ENCODE peak calls at places on chromosomes 6 and 20, in ten cellular contexts. One of them, this sample, is unnamed.

GRCh38 chr20:20820104-20820503 is 107.7 kb upstream of the RALGAPA2 start:
- DNase-seq in upper lobe of right lung: no peak
- DNase-seq in heart left ventricle: no peak
- DNase-seq in CD8-positive, alpha-beta T cell: no peak
- DNase-seq in CD4-positive, alpha-beta T cell: no peak
- DNase-seq in A549: peak; percentile 36
- DNase-seq in brain microvascular endothelial cell: no peak
- DNase-seq in tibial nerve: no peak
- DNase-seq in heart right ventricle: no peak
- DNase-seq in ascending aorta: no peak
- DNase-seq in this sample: no peak

GRCh38 chr20:37907677-37908397 is 4.9 kb downstream of the VSTM2L start:
- DNase-seq in upper lobe of right lung: no peak
- DNase-seq in heart left ventricle: no peak
- DNase-seq in CD8-positive, alpha-beta T cell: no peak
- DNase-seq in CD4-positive, alpha-beta T cell: no peak
- DNase-seq in A549: peak; percentile 72
- DNase-seq in brain microvascular endothelial cell: peak; percentile 83
- DNase-seq in tibial nerve: no peak
- DNase-seq in heart right ventricle: no peak
- DNase-seq in ascending aorta: no peak
- DNase-seq in this sample: peak; percentile 75

GRCh38 chr6:133610271-133610840 is 278.6 kb upstream of the TCF21 start:
- DNase-seq in upper lobe of right lung: no peak
- DNase-seq in heart left ventricle: no peak
- DNase-seq in CD8-positive, alpha-beta T cell: no peak
- DNase-seq in CD4-positive, alpha-beta T cell: no peak
- DNase-seq in A549: peak; percentile 76
- DNase-seq in brain microvascular endothelial cell: peak; percentile 48
- DNase-seq in tibial nerve: no peak
- DNase-seq in heart right ventricle: no peak
- DNase-seq in ascending aorta: no peak
- DNase-seq in this sample: no peak

GRCh38 chr6:99119109-99120031 is 171.6 kb upstream of the FBXL4 start:
- DNase-seq in upper lobe of right lung: no peak
- DNase-seq in heart left ventricle: no peak
- DNase-seq in CD8-positive, alpha-beta T cell: no peak
- DNase-seq in CD4-positive, alpha-beta T cell: no peak
- DNase-seq in A549: peak; percentile 27
- DNase-seq in brain microvascular endothelial cell: peak; percentile 47
- DNase-seq in tibial nerve: peak; percentile 14
- DNase-seq in heart right ventricle: no peak
- DNase-seq in ascending aorta: no peak
- DNase-seq in this sample: peak; percentile 26

GRCh38 chr6:27176096-27176495 is 71.4 kb upstream of the PRSS16 start:
- DNase-seq in upper lobe of right lung: no peak
- DNase-seq in heart left ventricle: no peak
- DNase-seq in CD8-positive, alpha-beta T cell: no peak
- DNase-seq in CD4-positive, alpha-beta T cell: no peak
- DNase-seq in A549: no peak
- DNase-seq in brain microvascular endothelial cell: peak; percentile 28
- DNase-seq in tibial nerve: no peak
- DNase-seq in heart right ventricle: no peak
- DNase-seq in ascending aorta: no peak
- DNase-seq in this sample: no peak

GRCh38 chr20:63071541-63072181 is 64.9 kb upstream of the BHLHE23 start:
- DNase-seq in upper lobe of right lung: no peak
- DNase-seq in heart left ventricle: no peak
- DNase-seq in CD8-positive, alpha-beta T cell: no peak
- DNase-seq in CD4-positive, alpha-beta T cell: no peak
- DNase-seq in A549: peak; percentile 60
- DNase-seq in brain microvascular endothelial cell: peak; percentile 27
- DNase-seq in tibial nerve: no peak
- DNase-seq in heart right ventricle: no peak
- DNase-seq in ascending aorta: no peak
- DNase-seq in this sample: peak; percentile 82

GRCh38 chr6:159169193-159169555 is at the start of gene FNDC1:
- DNase-seq in upper lobe of right lung: peak; percentile 73
- DNase-seq in heart left ventricle: no peak
- DNase-seq in CD8-positive, alpha-beta T cell: no peak
- DNase-seq in CD4-positive, alpha-beta T cell: no peak
- DNase-seq in A549: peak; percentile 2
- DNase-seq in brain microvascular endothelial cell: no peak
- DNase-seq in tibial nerve: no peak
- DNase-seq in heart right ventricle: no peak
- DNase-seq in ascending aorta: no peak
- DNase-seq in this sample: peak; percentile 21

GRCh38 chr6:109351231-109352132 is 30.8 kb downstream of the CD164 start:
- DNase-seq in upper lobe of right lung: no peak
- DNase-seq in heart left ventricle: no peak
- DNase-seq in CD8-positive, alpha-beta T cell: no peak
- DNase-seq in CD4-positive, alpha-beta T cell: no peak
- DNase-seq in A549: no peak
- DNase-seq in brain microvascular endothelial cell: no peak
- DNase-seq in tibial nerve: peak; percentile 46
- DNase-seq in heart right ventricle: no peak
- DNase-seq in ascending aorta: no peak
- DNase-seq in this sample: no peak

GRCh38 chr6:17281100-17281496 is at the start of gene RBM24:
- DNase-seq in upper lobe of right lung: peak; percentile 82
- DNase-seq in heart left ventricle: peak; percentile 42
- DNase-seq in CD8-positive, alpha-beta T cell: no peak
- DNase-seq in CD4-positive, alpha-beta T cell: no peak
- DNase-seq in A549: peak; percentile 82
- DNase-seq in brain microvascular endothelial cell: peak; percentile 64
- DNase-seq in tibial nerve: peak; percentile 37
- DNase-seq in heart right ventricle: peak; percentile 52
- DNase-seq in ascending aorta: no peak
- DNase-seq in this sample: peak; percentile 55

GRCh38 chr6:17280138-17280537 is 1.0 kb upstream of the RBM24 start:
- DNase-seq in upper lobe of right lung: no peak
- DNase-seq in heart left ventricle: no peak
- DNase-seq in CD8-positive, alpha-beta T cell: no peak
- DNase-seq in CD4-positive, alpha-beta T cell: no peak
- DNase-seq in A549: no peak
- DNase-seq in brain microvascular endothelial cell: no peak
- DNase-seq in tibial nerve: no peak
- DNase-seq in heart right ventricle: no peak
- DNase-seq in ascending aorta: no peak
- DNase-seq in this sample: no peak

GRCh38 chr6:17280552-17281090 is 540 bp upstream of the RBM24 start:
- DNase-seq in upper lobe of right lung: peak; percentile 71
- DNase-seq in heart left ventricle: peak; percentile 73
- DNase-seq in CD8-positive, alpha-beta T cell: no peak
- DNase-seq in CD4-positive, alpha-beta T cell: no peak
- DNase-seq in A549: peak; percentile 63
- DNase-seq in brain microvascular endothelial cell: peak; percentile 15
- DNase-seq in tibial nerve: peak; percentile 18
- DNase-seq in heart right ventricle: peak; percentile 61
- DNase-seq in ascending aorta: no peak
- DNase-seq in this sample: no peak

GRCh38 chr6:17283074-17283473 is 1.9 kb downstream of the RBM24 start:
- DNase-seq in upper lobe of right lung: no peak
- DNase-seq in heart left ventricle: no peak
- DNase-seq in CD8-positive, alpha-beta T cell: no peak
- DNase-seq in CD4-positive, alpha-beta T cell: no peak
- DNase-seq in A549: no peak
- DNase-seq in brain microvascular endothelial cell: no peak
- DNase-seq in tibial nerve: no peak
- DNase-seq in heart right ventricle: no peak
- DNase-seq in ascending aorta: no peak
- DNase-seq in this sample: no peak

DNA sequence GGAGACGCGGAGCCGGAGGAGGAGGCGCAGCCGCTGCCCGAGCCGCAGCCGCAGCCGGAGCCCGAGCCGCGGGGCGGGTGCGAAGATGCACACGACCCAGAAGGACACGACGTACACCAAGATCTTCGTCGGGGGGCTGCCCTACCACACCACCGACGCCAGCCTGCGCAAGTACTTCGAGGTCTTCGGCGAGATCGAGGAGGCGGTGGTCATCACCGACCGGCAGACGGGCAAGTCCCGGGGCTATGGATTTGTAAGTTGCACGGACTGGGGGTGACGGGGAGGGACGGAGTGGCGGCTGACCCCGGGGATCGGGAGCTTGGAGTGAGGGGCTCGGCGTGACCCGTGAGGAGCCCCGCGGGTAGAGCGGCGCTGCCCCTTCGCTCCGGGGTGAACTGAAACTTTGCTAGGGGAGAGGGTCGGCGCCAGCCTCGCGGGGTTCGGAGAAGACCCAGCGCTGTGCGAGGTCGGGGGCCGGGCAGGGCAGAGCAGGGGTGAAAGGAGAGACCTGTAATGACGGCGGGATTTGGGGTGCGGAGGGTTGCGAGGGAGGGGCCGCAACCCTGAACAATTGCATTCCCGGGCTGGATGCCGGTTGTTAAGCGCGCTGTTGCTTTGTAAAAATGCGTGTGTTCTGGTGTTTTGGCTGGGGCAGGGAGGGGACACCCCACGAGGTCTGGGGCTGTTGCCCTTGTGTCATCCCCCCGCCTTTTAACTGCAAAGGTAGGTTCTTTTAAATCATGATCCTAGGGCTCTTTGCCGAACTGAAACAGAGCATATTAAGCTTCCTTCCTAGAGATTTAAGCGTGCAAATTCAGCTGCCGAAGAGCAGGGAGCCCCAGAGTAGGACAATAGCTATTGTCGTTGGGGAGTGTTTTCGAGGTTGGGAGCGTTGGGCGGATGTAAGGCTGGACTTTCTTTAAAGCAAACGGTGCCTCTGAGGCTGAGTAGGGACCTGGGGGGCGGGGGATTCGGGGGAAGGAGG is 628 bp downstream of the RBM24 start:
- DNase-seq in upper lobe of right lung: no peak
- DNase-seq in heart left ventricle: peak; percentile 22
- DNase-seq in CD8-positive, alpha-beta T cell: no peak
- DNase-seq in CD4-positive, alpha-beta T cell: no peak
- DNase-seq in A549: no peak
- DNase-seq in brain microvascular endothelial cell: peak; percentile 6
- DNase-seq in tibial nerve: peak; percentile 17
- DNase-seq in heart right ventricle: peak; percentile 16
- DNase-seq in ascending aorta: no peak
- DNase-seq in this sample: no peak
- H3K27ac ChIP-seq in upper lobe of right lung: no peak overlapping the region
- H3K27ac ChIP-seq in heart left ventricle: peak overlapping the region; percentile 92
- H3K27ac ChIP-seq in CD8-positive, alpha-beta T cell: no peak overlapping the region
- H3K27ac ChIP-seq in CD4-positive, alpha-beta T cell: no peak overlapping the region
- H3K27ac ChIP-seq in A549: peak overlapping the region; percentile 84
- H3K27ac ChIP-seq in brain microvascular endothelial cell: peak overlapping the region; percentile 20
- H3K27ac ChIP-seq in tibial nerve: peak overlapping the region; percentile 86
- H3K27ac ChIP-seq in heart right ventricle: peak overlapping the region; percentile 91
- H3K27ac ChIP-seq in ascending aorta: peak overlapping the region; percentile 48
- H3K27ac ChIP-seq in this sample: no peak overlapping the region

GRCh38 chr6:143555582-143555981 is 44.1 kb upstream of the FUCA2 start:
- DNase-seq in upper lobe of right lung: no peak
- DNase-seq in heart left ventricle: no peak
- DNase-seq in CD8-positive, alpha-beta T cell: no peak
- DNase-seq in CD4-positive, alpha-beta T cell: no peak
- DNase-seq in A549: no peak
- DNase-seq in brain microvascular endothelial cell: no peak
- DNase-seq in tibial nerve: no peak
- DNase-seq in heart right ventricle: no peak
- DNase-seq in ascending aorta: no peak
- DNase-seq in this sample: no peak
- TF ChIP-seq CTCF in upper lobe of right lung: no peak
- TF ChIP-seq CTCF in heart left ventricle: no peak
- TF ChIP-seq CTCF in CD8-positive, alpha-beta T cell: no peak
- TF ChIP-seq CTCF in CD4-positive, alpha-beta T cell: no peak
- TF ChIP-seq CTCF in A549: no peak
- TF ChIP-seq CTCF in brain microvascular endothelial cell: no peak
- TF ChIP-seq CTCF in tibial nerve: no peak
- TF ChIP-seq CTCF in heart right ventricle: no peak
- TF ChIP-seq CTCF in ascending aorta: no peak
- TF ChIP-seq CTCF in this sample: no peak

GRCh38 chr6:100172322-100172713 is 178.3 kb upstream of the MCHR2 start:
- DNase-seq in upper lobe of right lung: no peak
- DNase-seq in heart left ventricle: no peak
- DNase-seq in CD8-positive, alpha-beta T cell: no peak
- DNase-seq in CD4-positive, alpha-beta T cell: no peak
- DNase-seq in A549: no peak
- DNase-seq in brain microvascular endothelial cell: no peak
- DNase-seq in tibial nerve: no peak
- DNase-seq in heart right ventricle: no peak
- DNase-seq in ascending aorta: no peak
- DNase-seq in this sample: no peak

GRCh38 chr6:100173211-100173610 is 179.2 kb upstream of the MCHR2 start:
- DNase-seq in upper lobe of right lung: no peak
- DNase-seq in heart left ventricle: no peak
- DNase-seq in CD8-positive, alpha-beta T cell: no peak
- DNase-seq in CD4-positive, alpha-beta T cell: no peak
- DNase-seq in A549: no peak
- DNase-seq in brain microvascular endothelial cell: no peak
- DNase-seq in tibial nerve: no peak
- DNase-seq in heart right ventricle: no peak
- DNase-seq in ascending aorta: no peak
- DNase-seq in this sample: no peak

GRCh38 chr6:100175814-100176275 is 181.8 kb upstream of the MCHR2 start:
- DNase-seq in upper lobe of right lung: no peak
- DNase-seq in heart left ventricle: no peak
- DNase-seq in CD8-positive, alpha-beta T cell: no peak
- DNase-seq in CD4-positive, alpha-beta T cell: no peak
- DNase-seq in A549: peak; percentile 59
- DNase-seq in brain microvascular endothelial cell: peak; percentile 66
- DNase-seq in tibial nerve: peak; percentile 44
- DNase-seq in heart right ventricle: no peak
- DNase-seq in ascending aorta: no peak
- DNase-seq in this sample: peak; percentile 3

GRCh38 chr6:100167585-100167984 is 173.6 kb upstream of the MCHR2 start:
- DNase-seq in upper lobe of right lung: no peak
- DNase-seq in heart left ventricle: no peak
- DNase-seq in CD8-positive, alpha-beta T cell: no peak
- DNase-seq in CD4-positive, alpha-beta T cell: no peak
- DNase-seq in A549: no peak
- DNase-seq in brain microvascular endothelial cell: no peak
- DNase-seq in tibial nerve: no peak
- DNase-seq in heart right ventricle: no peak
- DNase-seq in ascending aorta: no peak
- DNase-seq in this sample: no peak

GRCh38 chr6:100171533-100172321 is 177.7 kb upstream of the MCHR2 start:
- DNase-seq in upper lobe of right lung: no peak
- DNase-seq in heart left ventricle: no peak
- DNase-seq in CD8-positive, alpha-beta T cell: no peak
- DNase-seq in CD4-positive, alpha-beta T cell: no peak
- DNase-seq in A549: no peak
- DNase-seq in brain microvascular endothelial cell: no peak
- DNase-seq in tibial nerve: no peak
- DNase-seq in heart right ventricle: no peak
- DNase-seq in ascending aorta: no peak
- DNase-seq in this sample: no peak
- H3K27ac ChIP-seq in upper lobe of right lung: no peak overlapping the region
- H3K27ac ChIP-seq in heart left ventricle: no peak overlapping the region
- H3K27ac ChIP-seq in CD8-positive, alpha-beta T cell: no peak overlapping the region
- H3K27ac ChIP-seq in CD4-positive, alpha-beta T cell: no peak overlapping the region
- H3K27ac ChIP-seq in A549: no peak overlapping the region
- H3K27ac ChIP-seq in brain microvascular endothelial cell: no peak overlapping the region
- H3K27ac ChIP-seq in tibial nerve: no peak overlapping the region
- H3K27ac ChIP-seq in heart right ventricle: no peak overlapping the region
- H3K27ac ChIP-seq in ascending aorta: no peak overlapping the region
- H3K27ac ChIP-seq in this sample: no peak overlapping the region

DNA sequence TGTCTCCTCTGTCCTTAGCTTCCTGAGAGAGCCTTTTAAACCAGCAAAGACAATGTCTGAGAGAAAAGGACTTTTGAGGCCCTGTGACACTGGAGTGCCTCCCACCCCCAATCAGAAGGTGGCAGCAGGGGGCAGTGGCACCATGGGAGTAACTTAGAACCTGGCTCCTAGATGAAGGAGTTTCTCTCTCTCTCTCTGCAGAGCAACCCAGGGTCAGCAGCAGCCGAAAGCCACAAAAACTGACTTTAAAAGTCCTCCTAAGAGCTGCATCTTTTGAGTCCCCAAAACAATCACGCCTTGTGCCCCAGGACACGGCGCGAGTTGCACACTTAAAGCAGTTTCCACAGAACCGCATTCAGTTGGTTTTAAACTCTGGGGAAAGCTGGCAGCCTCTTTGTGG is 5.3 kb upstream of the TCP11 start:
- DNase-seq in upper lobe of right lung: peak; percentile 72
- DNase-seq in heart left ventricle: peak; percentile 25
- DNase-seq in CD8-positive, alpha-beta T cell: no peak
- DNase-seq in CD4-positive, alpha-beta T cell: no peak
- DNase-seq in A549: peak; percentile 42
- DNase-seq in brain microvascular endothelial cell: peak; percentile 46
- DNase-seq in tibial nerve: peak; percentile 33
- DNase-seq in heart right ventricle: peak; percentile 40
- DNase-seq in ascending aorta: no peak
- DNase-seq in this sample: peak; percentile 45
- TF ChIP-seq CTCF in upper lobe of right lung: peak; percentile 54
- TF ChIP-seq CTCF in heart left ventricle: peak; percentile 67
- TF ChIP-seq CTCF in CD8-positive, alpha-beta T cell: no peak
- TF ChIP-seq CTCF in CD4-positive, alpha-beta T cell: no peak
- TF ChIP-seq CTCF in A549: peak; percentile 67
- TF ChIP-seq CTCF in brain microvascular endothelial cell: peak; percentile 87
- TF ChIP-seq CTCF in tibial nerve: peak; percentile 34
- TF ChIP-seq CTCF in heart right ventricle: peak; percentile 63
- TF ChIP-seq CTCF in ascending aorta: peak; percentile 88
- TF ChIP-seq CTCF in this sample: peak; percentile 20